ENCODE peak calls at places on chromosomes 1 and 21, in six cellular contexts. C, J, W, K, U and F are unnamed samples.

GRCh38 chr1:22808846-22809501 is 98.3 kb downstream of the EPHB2 start:
- DNase-seq in C (no peak), J (no peak), W (no peak), K (no peak), U (peak), F (no peak)

GRCh38 chr21:42518216-42518615 is 4.6 kb downstream of the SLC37A1 start:
- DNase-seq in C (no peak), J (peak), W (no peak), K (peak), U (peak), F (no peak)

GRCh38 chr1:111660204-111661150 is 40.9 kb downstream of the RAP1A start:
- DNase-seq in C (peak), J (no peak), W (no peak), K (no peak), U (peak), F (no peak)

GRCh38 chr1:109425902-109426277 is 358 bp downstream of the PSMA5 start:
- DNase-seq in C (peak), J (no peak), W (no peak), K (no peak), U (peak), F (peak)

GRCh38 chr1:87325982-87326738 is 2.5 kb upstream of the LMO4 start:
- DNase-seq in C (peak), J (no peak), W (peak), K (peak), U (peak), F (peak)

GRCh38 chr1:174890024-174890423 is 109.7 kb upstream of the CACYBP start:
- DNase-seq in C (no peak), J (no peak), W (no peak), K (no peak), U (no peak), F (no peak)

GRCh38 chr1:214028999-214029406 is 41.2 kb downstream of the PROX1 start:
- DNase-seq in C (no peak), J (no peak), W (no peak), K (no peak), U (no peak), F (no peak)

GRCh38 chr1:9784508-9785133 is 39.1 kb downstream of the CLSTN1 start:
- DNase-seq in C (peak), J (peak), W (peak), K (peak), U (peak), F (peak)

GRCh38 chr1:200147094-200147493 is 119.6 kb downstream of the NR5A2 start:
- DNase-seq in C (no peak), J (no peak), W (no peak), K (no peak), U (no peak), F (no peak)

GRCh38 chr1:219442575-219442974 is 170.3 kb downstream of the ZC3H11B start:
- DNase-seq in C (no peak), J (peak), W (no peak), K (no peak), U (peak), F (no peak)

GRCh38 chr21:33988237-33988835 is 72.7 kb upstream of the ATP5PO start:
- DNase-seq in C (peak), J (no peak), W (no peak), K (no peak), U (no peak), F (no peak)

GRCh38 chr1:84862810-84863251 is 30.2 kb downstream of the LPAR3 start:
- DNase-seq in C (no peak), J (no peak), W (no peak), K (peak), U (no peak), F (peak)

GRCh38 chr1:14301704-14302024 is 296.8 kb upstream of the KAZN start:
- DNase-seq in C (no peak), J (no peak), W (no peak), K (no peak), U (no peak), F (no peak)

GRCh38 chr21:35045539-35046222 is 3.4 kb downstream of the RUNX1 start:
- DNase-seq in C (no peak), J (no peak), W (no peak), K (no peak), U (no peak), F (peak)

GRCh38 chr1:186985889-186986491 is 157.2 kb downstream of the PLA2G4A start:
- DNase-seq in C (peak), J (peak), W (peak), K (peak), U (peak), F (no peak)

GRCh38 chr1:73604739-73605138 is 593.2 kb downstream of the LRRIQ3 start:
- DNase-seq in C (no peak), J (no peak), W (no peak), K (peak), U (no peak), F (no peak)

GRCh38 chr21:43331962-43332458 is 94.9 kb downstream of the SIK1 start:
- DNase-seq in C (no peak), J (no peak), W (no peak), K (no peak), U (peak), F (no peak)

GRCh38 chr1:85258536-85259117 is 835 bp downstream of the C1orf52 start:
- DNase-seq in C (no peak), J (no peak), W (peak), K (no peak), U (peak), F (no peak)

GRCh38 chr1:19375621-19376020 is 63.5 kb downstream of the SLC66A1 start:
- DNase-seq in C (no peak), J (no peak), W (no peak), K (no peak), U (no peak), F (no peak)

GRCh38 chr21:38984982-38985422 is 179.3 kb downstream of the ETS2 start:
- DNase-seq in C (no peak), J (no peak), W (no peak), K (peak), U (peak), F (peak)

GRCh38 chr1:167665469-167665868 is 35.4 kb downstream of the RCSD1 start:
- DNase-seq in C (no peak), J (no peak), W (no peak), K (peak), U (peak), F (no peak)

GRCh38 chr21:45248301-45248892 is 39.3 kb downstream of the POFUT2 start:
- DNase-seq in C (no peak), J (no peak), W (no peak), K (no peak), U (no peak), F (no peak)
- H2AFZ ChIP-seq in C (no peak), J (no peak), W (peak), K (peak), U (peak), F (no peak)

GRCh38 chr1:162663086-162663485 is 30.8 kb downstream of the DDR2 start:
- DNase-seq in C (no peak), J (no peak), W (no peak), K (no peak), U (peak), F (no peak)
- H2AFZ ChIP-seq in C (no peak), J (no peak), W (no peak), K (no peak), U (no peak), F (no peak)

DNA sequence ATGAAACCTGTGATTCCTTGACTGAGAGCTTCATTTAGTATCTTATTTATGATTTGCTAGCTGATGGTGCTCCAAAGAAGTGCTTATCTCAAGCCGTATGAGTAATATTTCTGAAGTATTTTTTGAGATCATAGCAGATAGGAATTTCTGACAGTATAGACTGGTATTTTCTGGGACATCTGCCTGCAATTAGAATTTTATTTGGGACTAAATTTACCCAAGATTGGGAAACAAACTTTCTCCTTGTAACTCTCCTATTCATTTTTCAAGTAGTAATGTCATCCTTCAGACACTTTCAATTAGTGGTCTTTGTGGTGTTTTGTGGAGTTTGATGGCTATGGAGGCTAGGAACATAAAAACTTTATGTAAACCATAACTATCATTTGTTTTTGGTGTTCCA is 597.2 kb upstream of the ZP4 start:
- DNase-seq in C (no peak), J (no peak), W (no peak), K (no peak), U (peak), F (no peak)
- H2AFZ ChIP-seq in C (no peak), J (no peak), W (no peak), K (no peak), U (no peak), F (no peak)

GRCh38 chr1:67664048-67664447 is 21.0 kb upstream of the GADD45A start:
- DNase-seq in C (no peak), J (no peak), W (no peak), K (no peak), U (no peak), F (no peak)
- H2AFZ ChIP-seq in C (no peak), J (peak), W (no peak), K (no peak), U (peak), F (no peak)

GRCh38 chr1:152458384-152459185 is 44.5 kb upstream of the CRNN start:
- DNase-seq in C (peak), J (peak), W (peak), K (peak), U (peak), F (peak)
- H2AFZ ChIP-seq in C (peak), J (peak), W (no peak), K (peak), U (peak), F (no peak)

GRCh38 chr1:241963722-241964121 is 6.2 kb downstream of the BECN2 start:
- DNase-seq in C (no peak), J (no peak), W (no peak), K (no peak), U (no peak), F (no peak)
- H2AFZ ChIP-seq in C (no peak), J (no peak), W (no peak), K (no peak), U (no peak), F (no peak)

DNA sequence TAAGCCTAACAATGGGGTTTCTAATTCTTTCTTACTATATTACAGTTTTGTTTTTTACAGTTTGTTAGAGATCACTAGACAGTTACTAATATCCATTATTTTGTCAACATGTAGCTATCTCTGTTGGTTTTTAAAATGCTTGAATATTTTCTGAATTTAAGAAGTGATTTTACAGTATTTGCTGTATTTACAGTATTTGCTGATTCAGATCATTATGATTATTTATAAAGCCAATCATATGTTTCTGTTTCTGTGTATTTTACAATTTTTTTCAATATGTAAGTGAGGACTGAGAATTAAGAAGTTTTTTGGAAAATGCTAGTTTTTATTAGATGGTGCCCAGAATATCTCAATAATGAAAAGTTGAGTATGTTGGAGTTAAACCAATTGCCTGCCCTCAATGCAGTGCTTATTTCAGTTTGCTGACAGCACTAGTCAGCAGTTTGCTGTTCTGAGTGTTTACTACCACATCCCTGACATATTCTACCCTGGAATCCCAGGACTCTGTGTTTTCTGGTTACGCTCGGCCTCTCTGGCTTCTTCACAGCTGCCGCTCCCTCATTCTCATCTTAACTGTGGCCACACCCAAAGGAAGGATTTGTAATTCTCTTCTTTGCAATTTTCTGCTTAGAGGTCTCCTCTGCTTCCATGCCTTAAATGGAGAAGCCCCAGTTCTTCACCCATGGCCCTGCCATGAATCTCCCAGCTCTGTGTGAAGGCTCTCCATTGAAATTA is 68.0 kb upstream of the BACH1 start:
- DNase-seq in C (no peak), J (no peak), W (no peak), K (no peak), U (peak), F (no peak)
- H2AFZ ChIP-seq in C (no peak), J (no peak), W (no peak), K (peak), U (peak), F (peak)

GRCh38 chr1:44842763-44843655 is at the start of gene PTCH2:
- DNase-seq in C (no peak), J (no peak), W (peak), K (peak), U (peak), F (peak)
- H2AFZ ChIP-seq in C (no peak), J (no peak), W (peak), K (peak), U (peak), F (peak)